ENCODE peak calls at places on chromosomes 1 and 21, in seven cellular contexts. J is ACHN, E is EL, K is endothelial cell, Q is HS-27A, Z is vagina, U is germinal center. X is an unnamed sample.

GRCh38 chr21:32470206-32470605 is 57.7 kb downstream of the EVA1C start:
- DNase-seq in E (no peak), U (no peak), Z (no peak), Q (no peak), J (no peak), K (no peak), X (no peak)

GRCh38 chr1:196970182-196970581 is 7.2 kb upstream of the CFHR5 start:
- DNase-seq in K (no peak), E (no peak), Q (no peak), Z (no peak), U (no peak), J (no peak), X (no peak)

GRCh38 chr1:214493126-214493796 is 58.1 kb downstream of the PTPN14 start:
- DNase-seq in K (no peak), Z (no peak), Q (no peak), U (no peak), E (peak; percentile 31), J (no peak), X (no peak)

GRCh38 chr21:43639470-43640178 is 19.7 kb downstream of the HSF2BP start:
- DNase-seq in U (no peak), Z (no peak), Q (no peak), E (peak; percentile 68), K (no peak), J (no peak), X (no peak)

GRCh38 chr1:116326486-116326885 is 46.6 kb upstream of the ATP1A1 start:
- DNase-seq in K (no peak), J (no peak), E (no peak), U (no peak), Z (no peak), Q (no peak), X (no peak)

GRCh38 chr1:155117610-155118009 is 10.1 kb upstream of the EFNA1 start:
- DNase-seq in Q (no peak), J (no peak), Z (no peak), U (no peak), K (no peak), E (no peak), X (no peak)

GRCh38 chr1:19385869-19386591 is 73.9 kb downstream of the SLC66A1 start:
- DNase-seq in E (peak; percentile 47), J (no peak), K (no peak), Z (no peak), Q (no peak), U (no peak), X (no peak)

GRCh38 chr1:245829861-245830260 is 675.1 kb downstream of the KIF26B start:
- DNase-seq in J (no peak), E (no peak), K (no peak), U (no peak), Q (no peak), Z (no peak), X (no peak)

GRCh38 chr1:157968503-157968902 is 24.9 kb upstream of the KIRREL1 start:
- DNase-seq in J (peak; percentile 45), Q (no peak), Z (no peak), K (no peak), E (peak; percentile 87), U (no peak), X (no peak)

GRCh38 chr1:157751283-157751682 is 25.6 kb downstream of the FCRL2 start:
- DNase-seq in U (no peak), J (no peak), Q (no peak), E (no peak), Z (no peak), K (no peak), X (no peak)

GRCh38 chr1:11982010-11982392 is 1.8 kb downstream of the MFN2 start:
- DNase-seq in Q (no peak), U (no peak), J (no peak), K (no peak), Z (no peak), E (peak; percentile 30), X (peak; percentile 78)

X was measured in NAMALWA.